ENCODE peak calls at places on chromosomes 16 and 17, in five cellular contexts. One of them, this sample, is unnamed.
A peak's percentile ranks its signal among the peaks of the same experiment; 100 is the strongest.

GRCh38 chr16:68711421-68712139 is 25.5 kb upstream of the CDH1 start:
- DNase-seq in fibroblast of lung: no peak
- DNase-seq in GM12878: no peak
- DNase-seq in neural progenitor cell: no peak
- DNase-seq in mammary epithelial cell: no peak
- DNase-seq in this sample: no peak

GRCh38 chr17:40480501-40481003 is 20.9 kb downstream of the TNS4 start:
- DNase-seq in fibroblast of lung: no peak
- DNase-seq in mammary epithelial cell: peak; percentile 63
- DNase-seq in neural progenitor cell: no peak
- DNase-seq in GM12878: peak; percentile 8
- DNase-seq in this sample: peak; percentile 69

GRCh38 chr17:58789160-58789559 is 33.5 kb downstream of the PPM1E start:
- DNase-seq in neural progenitor cell: no peak
- DNase-seq in fibroblast of lung: no peak
- DNase-seq in mammary epithelial cell: no peak
- DNase-seq in GM12878: no peak
- DNase-seq in this sample: no peak

GRCh38 chr17:82273327-82274133 is at the start of gene CSNK1D:
- DNase-seq in neural progenitor cell: peak; percentile 96
- DNase-seq in fibroblast of lung: peak; percentile 81
- DNase-seq in mammary epithelial cell: peak; percentile 85
- DNase-seq in GM12878: peak; percentile 33
- DNase-seq in this sample: no peak

GRCh38 chr16:89104930-89105571 is 11.4 kb downstream of the ACSF3 start:
- DNase-seq in GM12878: no peak
- DNase-seq in mammary epithelial cell: no peak
- DNase-seq in fibroblast of lung: no peak
- DNase-seq in neural progenitor cell: no peak
- DNase-seq in this sample: no peak

GRCh38 chr17:81241648-81242420 is 2.7 kb downstream of the NDUFAF8 start:
- DNase-seq in mammary epithelial cell: no peak
- DNase-seq in neural progenitor cell: peak; percentile 81
- DNase-seq in GM12878: no peak
- DNase-seq in fibroblast of lung: peak; percentile 19
- DNase-seq in this sample: no peak

GRCh38 chr17:45270828-45271418 is 9.0 kb upstream of the SPATA32 start:
- DNase-seq in neural progenitor cell: peak; percentile 71
- DNase-seq in fibroblast of lung: no peak
- DNase-seq in GM12878: no peak
- DNase-seq in mammary epithelial cell: no peak
- DNase-seq in this sample: no peak

GRCh38 chr17:44787271-44787940 is 28.6 kb downstream of the ADAM11 start:
- DNase-seq in neural progenitor cell: no peak
- DNase-seq in GM12878: no peak
- DNase-seq in mammary epithelial cell: no peak
- DNase-seq in fibroblast of lung: no peak
- DNase-seq in this sample: no peak

GRCh38 chr17:64083571-64084085 is 46.3 kb downstream of the ERN1 start:
- DNase-seq in fibroblast of lung: no peak
- DNase-seq in GM12878: no peak
- DNase-seq in mammary epithelial cell: no peak
- DNase-seq in neural progenitor cell: no peak
- DNase-seq in this sample: no peak

GRCh38 chr17:64084940-64085649 is 44.8 kb downstream of the ERN1 start:
- DNase-seq in mammary epithelial cell: no peak
- DNase-seq in fibroblast of lung: no peak
- DNase-seq in neural progenitor cell: peak; percentile 40
- DNase-seq in GM12878: no peak
- DNase-seq in this sample: no peak

GRCh38 chr17:64083093-64083492 is 46.9 kb downstream of the ERN1 start:
- DNase-seq in fibroblast of lung: no peak
- DNase-seq in neural progenitor cell: no peak
- DNase-seq in GM12878: no peak
- DNase-seq in mammary epithelial cell: no peak
- DNase-seq in this sample: no peak

GRCh38 chr17:64085650-64086005 is 44.3 kb downstream of the ERN1 start:
- DNase-seq in mammary epithelial cell: no peak
- DNase-seq in fibroblast of lung: no peak
- DNase-seq in neural progenitor cell: no peak
- DNase-seq in GM12878: no peak
- DNase-seq in this sample: no peak

DNA sequence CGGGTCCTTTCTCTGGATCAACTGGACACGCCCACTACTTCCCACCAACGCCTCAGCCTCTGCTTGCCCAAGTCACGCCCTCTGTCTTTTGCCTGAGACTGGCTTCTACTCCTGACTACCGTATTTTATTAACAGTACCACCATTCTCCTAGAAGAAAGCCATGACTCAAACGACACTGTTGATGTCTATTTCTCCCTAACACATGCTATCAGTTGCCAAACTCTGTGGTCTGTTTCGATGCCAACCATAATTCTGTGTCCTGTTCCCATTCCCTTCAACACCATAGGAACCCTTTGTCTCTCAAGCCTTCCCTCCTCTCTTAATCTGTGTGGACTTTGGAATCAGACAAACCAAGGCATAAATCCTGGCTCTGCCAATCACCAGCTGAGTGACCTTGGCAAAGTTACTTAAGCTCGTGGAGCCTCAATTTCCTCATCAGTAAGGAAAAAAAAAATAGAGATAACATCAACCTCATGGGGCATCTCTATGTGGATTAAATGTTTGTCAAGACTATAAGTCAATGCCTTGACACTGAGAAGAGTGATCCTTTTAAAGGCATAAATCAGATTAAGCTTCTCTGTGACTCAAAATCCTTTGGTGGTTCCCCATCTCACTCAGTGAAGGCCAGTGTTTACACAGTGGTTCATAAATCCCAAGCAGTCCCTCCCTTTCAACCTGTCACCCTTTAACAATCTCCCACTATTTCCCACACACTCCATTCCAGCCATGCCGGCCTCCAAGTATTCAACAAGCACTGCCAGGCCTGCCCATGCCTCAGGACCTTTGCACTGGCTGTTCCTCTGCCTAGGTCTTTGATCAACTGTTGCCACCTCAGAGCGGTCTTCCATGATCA is 45.6 kb downstream of the ERN1 start:
- DNase-seq in mammary epithelial cell: peak; percentile 62
- DNase-seq in fibroblast of lung: peak; percentile 56
- DNase-seq in neural progenitor cell: no peak
- DNase-seq in GM12878: no peak
- DNase-seq in this sample: no peak
- H3K27me3 ChIP-seq in mammary epithelial cell: no peaks in the 10 kb centered on the region
- H3K27me3 ChIP-seq in fibroblast of lung: no peaks in the 10 kb centered on the region
- H3K27me3 ChIP-seq in neural progenitor cell: no peaks in the 10 kb centered on the region
- H3K27me3 ChIP-seq in GM12878: no peaks in the 10 kb centered on the region
- H3K27me3 ChIP-seq in this sample: no peaks in the 10 kb centered on the region

GRCh38 chr17:62895256-62895649 is 70.8 kb upstream of the TANC2 start:
- DNase-seq in neural progenitor cell: no peak
- DNase-seq in fibroblast of lung: no peak
- DNase-seq in GM12878: no peak
- DNase-seq in mammary epithelial cell: no peak
- DNase-seq in this sample: no peak

GRCh38 chr17:62895650-62896301 is 70.3 kb upstream of the TANC2 start:
- DNase-seq in GM12878: no peak
- DNase-seq in neural progenitor cell: no peak
- DNase-seq in mammary epithelial cell: peak; percentile 63
- DNase-seq in fibroblast of lung: peak; percentile 69
- DNase-seq in this sample: no peak

GRCh38 chr17:62891659-62892058 is 74.4 kb upstream of the TANC2 start:
- DNase-seq in mammary epithelial cell: no peak
- DNase-seq in neural progenitor cell: no peak
- DNase-seq in GM12878: no peak
- DNase-seq in fibroblast of lung: no peak
- DNase-seq in this sample: no peak

GRCh38 chr17:62892069-62892675 is 73.9 kb upstream of the TANC2 start:
- DNase-seq in neural progenitor cell: no peak
- DNase-seq in fibroblast of lung: peak; percentile 38
- DNase-seq in mammary epithelial cell: no peak
- DNase-seq in GM12878: no peak
- DNase-seq in this sample: no peak

DNA sequence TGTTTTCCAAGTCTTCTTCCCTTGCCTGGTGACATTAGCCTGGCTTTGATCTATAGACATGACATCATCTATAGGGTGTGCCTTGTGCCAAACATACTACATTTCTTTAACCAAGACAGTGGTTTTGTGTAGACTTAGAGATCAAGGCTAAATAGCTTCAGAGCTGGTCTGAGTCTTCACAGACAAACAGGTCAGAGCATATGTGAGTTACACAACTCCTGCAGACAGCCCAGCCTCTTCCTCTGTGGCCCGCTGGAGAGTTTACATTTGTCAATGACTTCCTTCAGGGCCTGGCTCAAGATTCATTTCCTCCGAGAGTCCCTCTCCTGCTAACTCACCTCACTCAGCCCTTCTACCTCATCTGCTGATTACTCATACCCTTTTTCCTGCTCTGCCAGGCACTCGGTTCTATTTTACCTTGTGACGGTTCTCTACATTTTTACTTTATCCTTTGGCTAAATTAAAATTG is 73.1 kb upstream of the TANC2 start:
- DNase-seq in fibroblast of lung: peak; percentile 91
- DNase-seq in mammary epithelial cell: peak; percentile 98
- DNase-seq in neural progenitor cell: no peak
- DNase-seq in GM12878: no peak
- DNase-seq in this sample: peak; percentile 54
- H3K9ac ChIP-seq in fibroblast of lung: no peak overlapping the region
- H3K9ac ChIP-seq in mammary epithelial cell: peak overlapping the region; percentile 59
- H3K9ac ChIP-seq in neural progenitor cell: no peak overlapping the region
- H3K9ac ChIP-seq in GM12878: no peak overlapping the region
- H3K9ac ChIP-seq in this sample: peak overlapping the region; percentile 39

GRCh38 chr17:2055494-2056220 is 754 bp downstream of the HIC1 start:
- DNase-seq in GM12878: no peak
- DNase-seq in neural progenitor cell: no peak
- DNase-seq in fibroblast of lung: no peak
- DNase-seq in mammary epithelial cell: no peak
- DNase-seq in this sample: no peak
- H3K27me3 ChIP-seq in GM12878: peaks cover 2% of the 10 kb centered on the region
- H3K27me3 ChIP-seq in neural progenitor cell: peaks cover 96% of the 10 kb centered on the region
- H3K27me3 ChIP-seq in fibroblast of lung: no peaks in the 10 kb centered on the region
- H3K27me3 ChIP-seq in mammary epithelial cell: no peaks in the 10 kb centered on the region
- H3K27me3 ChIP-seq in this sample: peaks cover 15% of the 10 kb centered on the region

DNA sequence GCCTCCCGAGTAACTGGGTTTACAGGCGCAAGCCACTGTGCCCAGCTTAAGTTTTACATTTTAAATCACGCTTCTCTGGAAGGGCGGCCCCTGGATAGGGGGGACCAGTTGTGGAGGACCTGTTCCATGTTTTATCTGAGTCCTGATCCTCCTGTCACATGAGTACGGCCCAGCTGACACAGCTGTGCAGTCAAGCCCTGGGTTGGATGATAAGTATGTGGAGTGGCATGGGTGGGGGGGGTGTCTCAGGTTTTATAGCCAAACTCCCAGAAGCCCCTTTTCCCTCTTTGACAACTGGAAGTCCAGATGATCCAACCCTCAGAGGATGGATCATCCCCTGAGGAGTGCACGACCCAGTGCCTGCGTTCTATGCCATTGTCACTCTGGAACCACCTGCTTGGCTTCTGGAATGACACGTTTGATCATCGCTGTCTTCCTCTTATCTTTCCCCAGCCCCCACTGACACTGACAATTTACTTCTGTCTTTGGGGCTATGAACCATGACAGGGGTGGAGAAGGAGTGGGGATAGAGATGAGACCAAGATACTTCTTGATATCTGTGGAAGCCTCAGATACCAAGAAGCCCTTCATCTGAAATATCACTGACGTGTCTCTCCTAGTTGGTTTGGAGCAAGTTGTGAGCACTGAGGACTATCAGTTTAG is 191.2 kb downstream of the MSI2 start:
- DNase-seq in fibroblast of lung: no peak
- DNase-seq in mammary epithelial cell: no peak
- DNase-seq in GM12878: no peak
- DNase-seq in neural progenitor cell: no peak
- DNase-seq in this sample: no peak
- H3K9ac ChIP-seq in fibroblast of lung: no peak overlapping the region
- H3K9ac ChIP-seq in mammary epithelial cell: no peak overlapping the region
- H3K9ac ChIP-seq in GM12878: peak overlapping the region; percentile 7
- H3K9ac ChIP-seq in neural progenitor cell: no peak overlapping the region
- H3K9ac ChIP-seq in this sample: no peak overlapping the region

GRCh38 chr17:73118876-73119485 is 26.5 kb upstream of the SLC39A11 start:
- DNase-seq in GM12878: no peak
- DNase-seq in fibroblast of lung: no peak
- DNase-seq in neural progenitor cell: no peak
- DNase-seq in mammary epithelial cell: no peak
- DNase-seq in this sample: no peak
- H3K27me3 ChIP-seq in GM12878: no peaks in the 10 kb centered on the region
- H3K27me3 ChIP-seq in fibroblast of lung: no peaks in the 10 kb centered on the region
- H3K27me3 ChIP-seq in neural progenitor cell: no peaks in the 10 kb centered on the region
- H3K27me3 ChIP-seq in mammary epithelial cell: no peaks in the 10 kb centered on the region
- H3K27me3 ChIP-seq in this sample: peaks cover 13% of the 10 kb centered on the region

GRCh38 chr17:33192961-33193911 is 99.9 kb downstream of the ASIC2 start:
- DNase-seq in fibroblast of lung: peak; percentile 89
- DNase-seq in neural progenitor cell: peak; percentile 47
- DNase-seq in mammary epithelial cell: peak; percentile 21
- DNase-seq in GM12878: no peak
- DNase-seq in this sample: no peak
- H3K9ac ChIP-seq in fibroblast of lung: no peak overlapping the region
- H3K9ac ChIP-seq in neural progenitor cell: no peak overlapping the region
- H3K9ac ChIP-seq in mammary epithelial cell: no peak overlapping the region
- H3K9ac ChIP-seq in GM12878: no peak overlapping the region
- H3K9ac ChIP-seq in this sample: no peak overlapping the region

DNA sequence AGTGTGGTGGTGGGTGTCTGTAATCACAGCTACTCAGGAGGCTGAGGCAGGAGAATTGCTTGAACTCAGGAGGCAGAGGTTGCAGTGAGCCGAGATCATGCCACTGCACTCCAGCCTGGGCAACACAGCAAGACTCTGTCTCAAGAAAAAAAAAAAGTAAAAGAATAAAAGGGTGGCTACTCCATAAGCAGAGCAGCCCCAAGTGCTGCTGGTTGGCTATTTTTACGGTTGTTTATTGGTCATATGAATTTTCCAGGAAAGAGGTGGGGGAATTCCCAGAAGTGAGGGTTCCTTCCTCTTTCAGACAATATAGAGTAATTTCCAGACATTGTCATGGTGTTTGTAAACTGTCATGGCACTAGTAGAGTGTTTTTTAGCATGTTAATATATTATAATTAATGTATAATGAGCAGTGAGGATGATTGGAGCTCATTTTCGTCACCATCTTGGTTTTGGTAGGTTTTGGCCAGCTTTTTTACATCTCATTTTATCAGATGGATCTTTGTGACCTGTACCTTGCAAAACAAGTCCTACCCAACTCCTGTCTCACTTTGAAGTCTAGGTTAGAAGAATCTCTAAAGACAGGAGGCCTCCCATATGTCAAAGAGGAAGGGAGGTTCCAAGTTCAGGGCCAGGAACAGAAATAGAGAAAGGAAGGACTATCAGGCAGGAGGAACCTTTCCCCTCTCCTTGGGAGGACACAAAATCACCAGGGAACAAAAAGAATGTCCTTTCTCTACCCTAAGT is 39.1 kb downstream of the HOXB1 start:
- DNase-seq in neural progenitor cell: no peak
- DNase-seq in fibroblast of lung: no peak
- DNase-seq in GM12878: no peak
- DNase-seq in mammary epithelial cell: no peak
- DNase-seq in this sample: no peak
- H3K27me3 ChIP-seq in neural progenitor cell: peaks cover 73% of the 10 kb centered on the region
- H3K27me3 ChIP-seq in fibroblast of lung: no peaks in the 10 kb centered on the region
- H3K27me3 ChIP-seq in GM12878: no peaks in the 10 kb centered on the region
- H3K27me3 ChIP-seq in mammary epithelial cell: no peaks in the 10 kb centered on the region
- H3K27me3 ChIP-seq in this sample: no peaks in the 10 kb centered on the region

GRCh38 chr17:9115446-9116265 is 94.3 kb downstream of the NTN1 start:
- DNase-seq in GM12878: no peak
- DNase-seq in neural progenitor cell: peak; percentile 81
- DNase-seq in fibroblast of lung: peak; percentile 70
- DNase-seq in mammary epithelial cell: no peak
- DNase-seq in this sample: no peak
- H3K9ac ChIP-seq in GM12878: no peak overlapping the region
- H3K9ac ChIP-seq in neural progenitor cell: no peak overlapping the region
- H3K9ac ChIP-seq in fibroblast of lung: peak overlapping the region; percentile 50
- H3K9ac ChIP-seq in mammary epithelial cell: no peak overlapping the region
- H3K9ac ChIP-seq in this sample: no peak overlapping the region

GRCh38 chr17:48586355-48586924 is 3.6 kb downstream of the HOXB3 start:
- DNase-seq in GM12878: no peak
- DNase-seq in fibroblast of lung: peak; percentile 57
- DNase-seq in neural progenitor cell: no peak
- DNase-seq in mammary epithelial cell: no peak
- DNase-seq in this sample: no peak
- H3K27me3 ChIP-seq in GM12878: no peaks in the 10 kb centered on the region
- H3K27me3 ChIP-seq in fibroblast of lung: no peaks in the 10 kb centered on the region
- H3K27me3 ChIP-seq in neural progenitor cell: peaks cover 100% of the 10 kb centered on the region
- H3K27me3 ChIP-seq in mammary epithelial cell: no peaks in the 10 kb centered on the region
- H3K27me3 ChIP-seq in this sample: peaks cover 60% of the 10 kb centered on the region

This sample was measured in keratinocyte.